ENCODE peak calls at places on chromosomes 5 and 9, in five cellular contexts. Q is foreskin fibroblast; X is GM10248; R is T-helper 2 cell; W is activated CD4-positive, alpha-beta T cell treated with anti-CD3 and anti-CD28 coated beads, Interleukin-2, amount 50 U/mL, for 24 hours. V is an unnamed sample.

GRCh38 chr5:135318037-135318436 is 81.0 kb downstream of the MACROH2A1 start:
- DNase-seq in Q (no peak), R (no peak), X (no peak), W (no peak), V (no peak)

GRCh38 chr9:93678199-93679019 is 102.0 kb downstream of the PHF2 start:
- DNase-seq in X (no peak), Q (no peak), R (no peak), W (no peak), V (no peak)

GRCh38 chr5:116652196-116652729 is 77.6 kb upstream of the SEMA6A start:
- DNase-seq in R (no peak), X (peak), W (no peak), Q (peak), V (no peak)

GRCh38 chr9:87862536-87863268 is 20.0 kb upstream of the SPATA31E1 start:
- DNase-seq in X (no peak), W (no peak), Q (peak), R (no peak), V (peak)

GRCh38 chr9:84139296-84140100 is 158.9 kb downstream of the RMI1 start:
- DNase-seq in X (no peak), R (no peak), W (no peak), Q (peak), V (no peak)

GRCh38 chr9:1222511-1222910 is 172.4 kb downstream of the DMRT2 start:
- DNase-seq in R (no peak), W (no peak), X (no peak), Q (peak), V (no peak)

GRCh38 chr5:59685131-59685530 is 208.4 kb downstream of the PDE4D start:
- DNase-seq in R (no peak), W (no peak), X (no peak), Q (no peak), V (no peak)

GRCh38 chr5:177452688-177453638 is 6.3 kb downstream of the PRR7 start:
- DNase-seq in W (no peak), X (no peak), R (no peak), Q (no peak), V (no peak)

GRCh38 chr9:34374905-34375552 is 1.7 kb downstream of the MYORG start:
- DNase-seq in Q (no peak), W (no peak), X (no peak), R (no peak), V (no peak)

GRCh38 chr9:34578241-34579096 is 11.1 kb downstream of the CNTFR start:
- DNase-seq in X (no peak), R (peak), W (no peak), Q (peak), V (no peak)

GRCh38 chr5:132466453-132467291 is 23.9 kb downstream of the IRF1 start:
- DNase-seq in R (peak), W (no peak), X (peak), Q (peak), V (no peak)

GRCh38 chr9:91857831-91858669 is 92.0 kb downstream of the ROR2 start:
- DNase-seq in R (no peak), Q (no peak), X (no peak), W (no peak), V (no peak)

GRCh38 chr9:114141553-114142548 is 13.5 kb upstream of the COL27A1 start:
- DNase-seq in X (no peak), R (no peak), W (no peak), Q (peak), V (no peak)

GRCh38 chr5:7395432-7396168 is at the start of gene ADCY2:
- DNase-seq in W (no peak), X (no peak), Q (no peak), R (no peak), V (no peak)

GRCh38 chr5:163916376-163916775 is 411.0 kb downstream of the MAT2B start:
- DNase-seq in W (no peak), R (peak), Q (no peak), X (peak), V (no peak)

GRCh38 chr5:66932446-66932845 is 264.2 kb downstream of the CD180 start:
- DNase-seq in W (no peak), R (no peak), X (no peak), Q (peak), V (no peak)

GRCh38 chr5:14347522-14347921 is 204.4 kb downstream of the TRIO start:
- DNase-seq in R (no peak), X (no peak), W (no peak), Q (peak), V (no peak)

GRCh38 chr5:149452665-149453617 is 73.8 kb upstream of the IL17B start:
- DNase-seq in X (no peak), R (no peak), W (no peak), Q (peak), V (peak)

GRCh38 chr5:88883059-88883565 is at the start of gene MEF2C:
- DNase-seq in X (peak), W (no peak), R (peak), Q (peak), V (peak)

GRCh38 chr9:90905079-90905478 is 103.5 kb downstream of the SYK start:
- DNase-seq in X (no peak), R (no peak), W (no peak), Q (no peak), V (no peak)

GRCh38 chr9:10661994-10662393 is 49.2 kb upstream of the PTPRD start:
- DNase-seq in Q (no peak), X (no peak), R (no peak), W (no peak), V (no peak)

GRCh38 chr9:29555452-29555851 is 1982.2 kb upstream of the C9orf72 start:
- DNase-seq in Q (no peak), W (no peak), R (no peak), X (no peak), V (no peak)

GRCh38 chr5:132209131-132209530 is 18.5 kb downstream of the P4HA2 start:
- DNase-seq in W (no peak), X (no peak), R (no peak), Q (peak), V (no peak)

GRCh38 chr5:140054086-140054689 is 11.1 kb upstream of the NRG2 start:
- DNase-seq in W (no peak), R (no peak), Q (no peak), X (no peak), V (no peak)

GRCh38 chr9:135726138-135726853 is 24.3 kb downstream of the KCNT1 start:
- DNase-seq in Q (no peak), X (no peak), R (no peak), W (no peak), V (no peak)

GRCh38 chr9:105054488-105054887 is 126.5 kb upstream of the ABCA1 start:
- DNase-seq in X (no peak), R (no peak), Q (peak), W (no peak), V (peak)